ENCODE peak calls at places on chromosomes 12 and 14, in four cellular contexts. B, A, H and Y are unnamed samples. For H3K27me3, the result is how much of the 10 kb centered on the place peaks cover.

GRCh38 chr12:49974231-49974675 is 1.5 kb downstream of the AQP6 start:
- DNase-seq in H (no peak), A (peak), B (no peak), Y (no peak)

GRCh38 chr14:53542692-53543091 is 389.6 kb upstream of the DDHD1 start:
- DNase-seq in A (no peak), B (no peak), H (no peak), Y (no peak)

GRCh38 chr14:74917646-74918081 is 5.4 kb downstream of the RPS6KL1 start:
- DNase-seq in B (no peak), H (no peak), A (peak), Y (peak)

GRCh38 chr12:4717806-4718205 is 2.4 kb upstream of the GALNT8 start:
- DNase-seq in A (no peak), H (no peak), B (no peak), Y (no peak)

GRCh38 chr12:47377414-47378221 is 297.9 kb upstream of the AMIGO2 start:
- DNase-seq in H (no peak), A (peak), B (no peak), Y (peak)

GRCh38 chr12:55736780-55737580 is 5.9 kb upstream of the GDF11 start:
- DNase-seq in B (no peak), A (peak), H (peak), Y (peak)

GRCh38 chr14:34931206-34931605 is 51.6 kb upstream of the SRP54 start:
- DNase-seq in A (no peak), B (peak), H (peak), Y (no peak)

GRCh38 chr12:88889326-88890110 is 309.2 kb upstream of the KITLG start:
- DNase-seq in H (no peak), B (no peak), A (no peak), Y (no peak)

GRCh38 chr12:71439613-71440392 is at the start of gene LGR5:
- DNase-seq in A (no peak), B (no peak), H (no peak), Y (peak)

GRCh38 chr12:126903180-126903876 is 1363.6 kb upstream of the TMEM132C start:
- DNase-seq in A (no peak), B (no peak), H (no peak), Y (no peak)

GRCh38 chr12:105385141-105385540 is 54.6 kb downstream of the C12orf75 start:
- DNase-seq in H (no peak), B (no peak), A (no peak), Y (no peak)

GRCh38 chr12:91566328-91567099 is 383.9 kb upstream of the DCN start:
- DNase-seq in B (no peak), H (no peak), A (no peak), Y (no peak)

GRCh38 chr12:53777936-53778644 is 26.3 kb upstream of the CISTR start:
- DNase-seq in B (no peak), H (no peak), A (no peak), Y (no peak)

GRCh38 chr14:104206281-104206904 is 68.0 kb downstream of the KIF26A start:
- DNase-seq in B (no peak), H (no peak), A (no peak), Y (no peak)

GRCh38 chr12:51533799-51534198 is 57.2 kb upstream of the SCN8A start:
- DNase-seq in B (no peak), A (no peak), H (no peak), Y (no peak)

GRCh38 chr12:1533205-1533601 is 61.2 kb downstream of the FBXL14 start:
- DNase-seq in H (peak), A (no peak), B (no peak), Y (no peak)
- H3K27me3 ChIP-seq in H (under half), A (under half), B (half or more), Y (under half)

DNA sequence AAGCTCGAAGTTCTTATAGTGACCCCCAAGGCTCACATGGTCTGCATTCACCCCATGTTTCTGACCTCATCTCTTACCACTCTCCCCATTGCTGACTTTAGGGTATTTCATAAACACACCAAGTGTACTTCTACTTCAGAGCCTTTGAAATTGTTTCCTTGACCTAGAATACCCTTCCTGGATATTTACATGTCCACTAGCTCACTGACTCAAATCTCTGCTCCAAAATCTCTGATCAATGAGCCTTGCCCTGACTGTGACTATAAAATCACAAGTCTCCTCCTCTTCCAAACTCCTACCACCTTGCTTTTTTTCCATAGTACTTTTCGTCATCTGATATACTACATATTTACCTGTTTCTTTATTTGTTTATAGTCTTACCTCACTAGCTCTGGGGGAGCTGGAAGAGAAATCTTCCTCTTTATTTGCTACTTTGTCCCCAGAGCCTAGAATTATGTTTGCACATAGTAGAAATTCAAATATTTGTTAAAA is 105.1 kb downstream of the RMST start:
- DNase-seq in B (no peak), A (no peak), H (no peak), Y (no peak)
- H3K27me3 ChIP-seq in B (under half), A (under half), H (under half), Y (under half)

GRCh38 chr14:61647704-61648103 is 47.6 kb upstream of the HIF1A start:
- DNase-seq in H (no peak), B (no peak), A (no peak), Y (no peak)
- H3K27me3 ChIP-seq in H (under half), B (under half), A (under half), Y (under half)

GRCh38 chr12:112855375-112855774 is 51.4 kb upstream of the OAS1 start:
- DNase-seq in B (no peak), A (no peak), H (no peak), Y (no peak)

GRCh38 chr12:112858776-112859175 is 48.0 kb upstream of the OAS1 start:
- DNase-seq in H (no peak), A (no peak), B (no peak), Y (no peak)

GRCh38 chr12:112862570-112863137 is 44.1 kb upstream of the OAS1 start:
- DNase-seq in H (no peak), A (no peak), B (no peak), Y (no peak)

DNA sequence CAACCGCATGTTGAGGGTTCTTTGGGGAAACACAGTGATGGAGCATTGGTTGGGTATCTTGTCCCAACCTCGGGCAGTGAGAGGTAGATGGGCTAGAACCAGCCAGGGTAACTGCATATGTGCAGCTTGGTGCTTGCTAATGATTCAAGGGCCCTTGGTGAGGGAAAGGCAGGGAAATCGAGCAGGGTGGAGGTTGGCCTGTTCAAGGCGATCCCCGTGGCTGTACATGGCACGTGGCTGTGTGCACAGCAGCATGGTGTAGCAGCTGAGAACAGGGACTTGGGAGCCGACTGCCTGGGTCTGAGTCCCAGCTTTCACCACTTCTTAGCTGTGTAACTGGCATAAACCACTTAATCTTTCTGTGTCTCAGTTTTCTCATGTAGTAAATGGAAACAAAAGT is 45.5 kb upstream of the OAS1 start:
- DNase-seq in H (no peak), B (no peak), A (no peak), Y (no peak)
- H3K27me3 ChIP-seq in H (under half), B (under half), A (under half), Y (half or more)

GRCh38 chr12:109827566-109828550 is 5.3 kb downstream of the TRPV4 start:
- DNase-seq in A (peak), B (no peak), H (no peak), Y (peak)
- H3K27me3 ChIP-seq in A (under half), B (under half), H (under half), Y (under half)

DNA sequence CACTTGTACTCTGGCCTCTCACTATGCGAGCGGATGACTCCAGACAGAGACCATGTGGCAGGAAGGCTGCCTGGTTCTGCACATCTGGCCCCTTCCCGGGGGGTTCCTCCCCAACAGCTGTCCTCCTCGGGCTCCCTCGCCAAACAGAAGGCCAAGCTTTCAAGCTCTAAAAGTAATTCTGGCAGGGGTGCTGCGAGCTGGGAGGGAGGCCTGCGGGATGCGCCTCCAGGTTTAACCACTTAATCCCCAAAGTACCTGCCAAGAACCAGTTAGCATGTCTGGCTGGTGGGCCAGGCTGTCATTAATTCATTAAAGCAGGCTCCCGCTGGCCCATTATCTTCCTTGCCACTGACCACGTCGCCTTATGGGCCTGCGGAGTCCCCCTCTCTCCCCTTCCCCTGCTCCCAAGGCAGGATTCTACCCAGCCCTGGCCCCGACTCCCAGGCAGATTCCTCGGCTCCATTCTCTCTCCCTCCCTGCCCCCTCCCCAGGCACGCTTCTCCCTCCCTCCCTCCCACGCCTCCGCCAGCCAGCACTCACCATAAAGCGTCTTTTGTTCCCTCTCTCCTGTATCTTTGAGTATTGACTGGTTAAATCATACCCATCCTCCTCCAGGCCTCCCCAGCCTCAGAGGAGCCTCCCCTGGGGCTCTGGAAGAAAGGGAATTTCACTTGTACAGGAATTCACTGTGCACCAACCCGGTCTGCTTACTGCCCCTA is 4.9 kb downstream of the HRK start:
- DNase-seq in A (no peak), H (no peak), B (no peak), Y (no peak)
- H3K27me3 ChIP-seq in A (under half), H (under half), B (under half), Y (half or more)

GRCh38 chr12:109239179-109239578 is 69.9 kb downstream of the FOXN4 start:
- DNase-seq in H (no peak), B (no peak), A (peak), Y (no peak)
- H3K27me3 ChIP-seq in H (under half), B (under half), A (under half), Y (under half)

GRCh38 chr12:103495158-103495782 is 498 bp downstream of the C12orf42 start:
- DNase-seq in H (peak), B (peak), A (no peak), Y (no peak)
- H3K27me3 ChIP-seq in H (under half), B (under half), A (under half), Y (under half)